ENCODE peak calls at places on chromosomes 2 and 18, in five cellular contexts. One of them, this sample, is unnamed.

GRCh38 chr18:40926679-40927078 is 1028.4 kb upstream of the PIK3C3 start:
- DNase-seq in fibroblast of the aortic adventitia: no peak
- DNase-seq in upper lobe of right lung: no peak
- DNase-seq in BE2C: no peak
- DNase-seq in uterus: no peak
- DNase-seq in this sample: no peak

GRCh38 chr2:44912660-44913059 is 28.8 kb upstream of the SIX3 start:
- DNase-seq in fibroblast of the aortic adventitia: peak
- DNase-seq in BE2C: no peak
- DNase-seq in uterus: no peak
- DNase-seq in upper lobe of right lung: no peak
- DNase-seq in this sample: no peak

GRCh38 chr18:53971331-53971730 is 253.1 kb downstream of the MBD2 start:
- DNase-seq in BE2C: no peak
- DNase-seq in upper lobe of right lung: no peak
- DNase-seq in fibroblast of the aortic adventitia: no peak
- DNase-seq in uterus: no peak
- DNase-seq in this sample: no peak

GRCh38 chr2:59881214-59881613 is 672.2 kb downstream of the BCL11A start:
- DNase-seq in fibroblast of the aortic adventitia: no peak
- DNase-seq in upper lobe of right lung: no peak
- DNase-seq in BE2C: no peak
- DNase-seq in uterus: no peak
- DNase-seq in this sample: no peak

GRCh38 chr2:142234701-142235100 is 103.9 kb upstream of the LRP1B start:
- DNase-seq in uterus: no peak
- DNase-seq in BE2C: no peak
- DNase-seq in fibroblast of the aortic adventitia: no peak
- DNase-seq in upper lobe of right lung: no peak
- DNase-seq in this sample: no peak

GRCh38 chr2:221100467-221101089 is 471.5 kb downstream of the EPHA4 start:
- DNase-seq in BE2C: no peak
- DNase-seq in upper lobe of right lung: no peak
- DNase-seq in uterus: no peak
- DNase-seq in fibroblast of the aortic adventitia: no peak
- DNase-seq in this sample: no peak

GRCh38 chr2:162435157-162435556 is 91.2 kb downstream of the GCA start:
- DNase-seq in upper lobe of right lung: no peak
- DNase-seq in BE2C: no peak
- DNase-seq in fibroblast of the aortic adventitia: no peak
- DNase-seq in uterus: no peak
- DNase-seq in this sample: no peak

GRCh38 chr18:13565228-13565627 is 161.1 kb downstream of the FAM210A start:
- DNase-seq in uterus: no peak
- DNase-seq in upper lobe of right lung: no peak
- DNase-seq in BE2C: no peak
- DNase-seq in fibroblast of the aortic adventitia: no peak
- DNase-seq in this sample: peak

GRCh38 chr2:120738786-120739771 is 3.4 kb downstream of the GLI2 start:
- DNase-seq in BE2C: no peak
- DNase-seq in fibroblast of the aortic adventitia: no peak
- DNase-seq in uterus: no peak
- DNase-seq in upper lobe of right lung: no peak
- DNase-seq in this sample: peak

GRCh38 chr2:237449193-237449797 is 35.3 kb upstream of the COL6A3 start:
- DNase-seq in uterus: peak
- DNase-seq in BE2C: no peak
- DNase-seq in upper lobe of right lung: peak
- DNase-seq in fibroblast of the aortic adventitia: peak
- DNase-seq in this sample: no peak

GRCh38 chr2:230225486-230225885 is at the start of gene SP140:
- DNase-seq in upper lobe of right lung: peak
- DNase-seq in uterus: no peak
- DNase-seq in fibroblast of the aortic adventitia: no peak
- DNase-seq in BE2C: no peak
- DNase-seq in this sample: no peak

GRCh38 chr2:240603081-240603835 is 16.7 kb downstream of the CAPN10 start:
- DNase-seq in BE2C: no peak
- DNase-seq in fibroblast of the aortic adventitia: no peak
- DNase-seq in upper lobe of right lung: peak
- DNase-seq in uterus: peak
- DNase-seq in this sample: no peak

GRCh38 chr2:218860950-218861381 is 1.4 kb downstream of the WNT6 start:
- DNase-seq in upper lobe of right lung: peak
- DNase-seq in fibroblast of the aortic adventitia: peak
- DNase-seq in BE2C: peak
- DNase-seq in uterus: peak
- DNase-seq in this sample: no peak

GRCh38 chr2:88709117-88709739 is 17.8 kb downstream of the RPIA start:
- DNase-seq in upper lobe of right lung: no peak
- DNase-seq in fibroblast of the aortic adventitia: peak
- DNase-seq in BE2C: no peak
- DNase-seq in uterus: no peak
- DNase-seq in this sample: no peak

GRCh38 chr2:119943058-119943457 is 69.8 kb upstream of the EPB41L5 start:
- DNase-seq in fibroblast of the aortic adventitia: peak
- DNase-seq in upper lobe of right lung: no peak
- DNase-seq in BE2C: no peak
- DNase-seq in uterus: no peak
- DNase-seq in this sample: no peak

GRCh38 chr18:42025491-42025890 is 70.5 kb downstream of the PIK3C3 start:
- DNase-seq in BE2C: no peak
- DNase-seq in upper lobe of right lung: no peak
- DNase-seq in uterus: no peak
- DNase-seq in fibroblast of the aortic adventitia: no peak
- DNase-seq in this sample: no peak

GRCh38 chr18:42029100-42029499 is 74.1 kb downstream of the PIK3C3 start:
- DNase-seq in uterus: no peak
- DNase-seq in BE2C: no peak
- DNase-seq in fibroblast of the aortic adventitia: no peak
- DNase-seq in upper lobe of right lung: no peak
- DNase-seq in this sample: no peak

GRCh38 chr18:42025974-42026625 is 71.1 kb downstream of the PIK3C3 start:
- DNase-seq in BE2C: no peak
- DNase-seq in upper lobe of right lung: no peak
- DNase-seq in fibroblast of the aortic adventitia: no peak
- DNase-seq in uterus: no peak
- DNase-seq in this sample: no peak

GRCh38 chr18:42030586-42031182 is 75.7 kb downstream of the PIK3C3 start:
- DNase-seq in uterus: no peak
- DNase-seq in fibroblast of the aortic adventitia: no peak
- DNase-seq in BE2C: peak
- DNase-seq in upper lobe of right lung: no peak
- DNase-seq in this sample: no peak

GRCh38 chr18:42028232-42028832 is 73.3 kb downstream of the PIK3C3 start:
- DNase-seq in upper lobe of right lung: no peak
- DNase-seq in uterus: no peak
- DNase-seq in BE2C: peak
- DNase-seq in fibroblast of the aortic adventitia: peak
- DNase-seq in this sample: no peak
- TF ChIP-seq CTCF in upper lobe of right lung: peak
- TF ChIP-seq CTCF in uterus: peak
- TF ChIP-seq CTCF in BE2C: peak
- TF ChIP-seq CTCF in fibroblast of the aortic adventitia: peak
- TF ChIP-seq CTCF in this sample: peak

DNA sequence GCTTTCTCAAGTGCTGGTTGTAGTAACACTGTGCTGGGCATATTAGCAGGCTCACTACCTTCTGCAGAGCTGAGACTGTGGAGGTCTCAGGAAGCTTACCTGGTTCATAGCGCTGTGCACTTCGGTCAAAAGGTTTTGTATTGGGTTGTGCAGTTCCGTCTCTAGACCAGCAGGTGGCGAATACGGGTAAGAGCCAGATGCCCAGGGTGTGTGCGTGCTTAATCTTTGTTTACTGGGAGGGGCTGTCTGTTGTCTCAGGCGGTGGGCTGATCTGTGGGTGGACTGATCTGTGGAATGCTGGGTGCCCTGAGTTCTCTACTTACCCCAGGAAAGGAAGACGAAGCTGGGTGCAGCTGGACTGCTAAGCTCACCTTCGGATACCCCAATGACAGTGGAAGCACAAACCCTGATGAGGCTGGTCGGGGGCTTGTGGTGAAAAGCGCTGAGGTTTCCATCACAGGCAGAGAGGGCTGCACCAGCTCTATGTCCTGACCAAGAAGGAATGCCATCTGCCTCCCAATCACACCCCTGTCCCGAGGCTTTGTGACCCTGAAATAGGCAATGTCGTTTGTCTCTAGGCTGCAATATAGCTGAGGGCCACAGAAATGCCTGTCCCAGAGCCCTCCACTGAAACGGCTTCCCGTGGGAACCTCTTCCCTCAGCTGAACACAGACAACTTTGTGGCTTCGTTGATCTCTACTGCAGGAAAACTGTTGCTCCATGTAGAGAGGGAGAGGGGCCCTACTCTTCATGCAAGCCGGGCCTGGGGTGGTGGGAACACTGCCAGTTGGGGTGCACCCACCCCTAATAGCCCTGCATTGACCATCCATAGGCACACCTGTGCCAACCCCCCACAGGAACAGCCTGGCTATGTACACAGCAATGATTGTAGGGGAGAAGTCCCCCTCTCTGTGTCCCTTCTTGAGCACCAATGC is 45.9 kb upstream of the FAM117B start:
- DNase-seq in uterus: peak
- DNase-seq in fibroblast of the aortic adventitia: peak
- DNase-seq in upper lobe of right lung: peak
- DNase-seq in BE2C: peak
- DNase-seq in this sample: no peak
- H3K4me3 ChIP-seq in uterus: no peak
- H3K4me3 ChIP-seq in fibroblast of the aortic adventitia: peak
- H3K4me3 ChIP-seq in upper lobe of right lung: peak
- H3K4me3 ChIP-seq in BE2C: peak
- H3K4me3 ChIP-seq in this sample: peak

DNA sequence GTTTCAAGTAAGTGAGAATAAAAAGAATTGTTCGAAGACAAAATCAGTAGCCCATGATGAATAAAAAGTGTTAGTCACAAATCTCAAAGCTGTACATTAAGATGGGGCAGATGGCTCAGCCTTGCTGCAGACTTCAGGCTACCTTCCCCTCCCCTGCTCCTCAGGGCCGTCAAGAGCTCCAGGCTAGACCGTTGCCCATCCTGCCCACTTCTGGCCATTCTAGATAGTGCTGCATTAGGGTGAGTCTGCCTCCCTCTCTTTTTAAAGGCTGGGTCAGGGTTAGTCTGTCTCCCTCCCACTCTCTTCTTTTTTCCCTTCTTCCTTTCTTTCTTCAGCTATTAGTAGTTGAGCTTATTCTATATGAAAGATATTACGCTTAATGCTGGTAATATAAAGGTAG is 86.0 kb downstream of the MAPRE2 start:
- DNase-seq in uterus: no peak
- DNase-seq in fibroblast of the aortic adventitia: no peak
- DNase-seq in BE2C: peak
- DNase-seq in upper lobe of right lung: no peak
- DNase-seq in this sample: no peak
- TF ChIP-seq CTCF in uterus: no peak
- TF ChIP-seq CTCF in fibroblast of the aortic adventitia: peak
- TF ChIP-seq CTCF in BE2C: peak
- TF ChIP-seq CTCF in upper lobe of right lung: peak
- TF ChIP-seq CTCF in this sample: peak

GRCh38 chr2:70380621-70381020 is 78.8 kb upstream of the FAM136A start:
- DNase-seq in upper lobe of right lung: no peak
- DNase-seq in fibroblast of the aortic adventitia: no peak
- DNase-seq in uterus: no peak
- DNase-seq in BE2C: no peak
- DNase-seq in this sample: no peak
- H3K4me3 ChIP-seq in upper lobe of right lung: no peak
- H3K4me3 ChIP-seq in fibroblast of the aortic adventitia: no peak
- H3K4me3 ChIP-seq in uterus: no peak
- H3K4me3 ChIP-seq in BE2C: no peak
- H3K4me3 ChIP-seq in this sample: no peak